ENCODE peak calls at places on chromosome 9, in four cellular contexts. One of them, this sample, is unnamed.

GRCh38 chr9:91746904-91747303 is 203.1 kb downstream of the ROR2 start:
- DNase-seq in CD8-positive, alpha-beta memory T cell: no peak
- DNase-seq in CD8-positive, alpha-beta T cell: no peak
- DNase-seq in stimulated activated CD8-positive, alpha-beta memory T cell treated with anti-CD3 and anti-CD28 coated beads, Interleukin-4, amount 100 ng/mL, for 48 hours: no peak
- DNase-seq in this sample: no peak

GRCh38 chr9:113310538-113310937 is 7.4 kb upstream of the RNF183 start:
- DNase-seq in CD8-positive, alpha-beta memory T cell: no peak
- DNase-seq in CD8-positive, alpha-beta T cell: no peak
- DNase-seq in stimulated activated CD8-positive, alpha-beta memory T cell treated with anti-CD3 and anti-CD28 coated beads, Interleukin-4, amount 100 ng/mL, for 48 hours: no peak
- DNase-seq in this sample: no peak

GRCh38 chr9:24351952-24352351 is 193.7 kb downstream of the IZUMO3 start:
- DNase-seq in CD8-positive, alpha-beta memory T cell: no peak
- DNase-seq in CD8-positive, alpha-beta T cell: no peak
- DNase-seq in stimulated activated CD8-positive, alpha-beta memory T cell treated with anti-CD3 and anti-CD28 coated beads, Interleukin-4, amount 100 ng/mL, for 48 hours: no peak
- DNase-seq in this sample: no peak

GRCh38 chr9:133160742-133161541 is 2.8 kb downstream of the GBGT1 start:
- DNase-seq in CD8-positive, alpha-beta memory T cell: peak
- DNase-seq in CD8-positive, alpha-beta T cell: no peak
- DNase-seq in stimulated activated CD8-positive, alpha-beta memory T cell treated with anti-CD3 and anti-CD28 coated beads, Interleukin-4, amount 100 ng/mL, for 48 hours: no peak
- DNase-seq in this sample: peak

GRCh38 chr9:97473717-97474116 is 27.7 kb upstream of the TMOD1 start:
- DNase-seq in CD8-positive, alpha-beta memory T cell: no peak
- DNase-seq in CD8-positive, alpha-beta T cell: no peak
- DNase-seq in stimulated activated CD8-positive, alpha-beta memory T cell treated with anti-CD3 and anti-CD28 coated beads, Interleukin-4, amount 100 ng/mL, for 48 hours: no peak
- DNase-seq in this sample: no peak

GRCh38 chr9:116700882-116701836 is 14.1 kb downstream of the TRIM32 start:
- DNase-seq in CD8-positive, alpha-beta memory T cell: no peak
- DNase-seq in CD8-positive, alpha-beta T cell: no peak
- DNase-seq in stimulated activated CD8-positive, alpha-beta memory T cell treated with anti-CD3 and anti-CD28 coated beads, Interleukin-4, amount 100 ng/mL, for 48 hours: no peak
- DNase-seq in this sample: no peak

GRCh38 chr9:87714819-87715218 is 11.1 kb upstream of the CTSL start:
- DNase-seq in CD8-positive, alpha-beta memory T cell: no peak
- DNase-seq in CD8-positive, alpha-beta T cell: no peak
- DNase-seq in stimulated activated CD8-positive, alpha-beta memory T cell treated with anti-CD3 and anti-CD28 coated beads, Interleukin-4, amount 100 ng/mL, for 48 hours: no peak
- DNase-seq in this sample: no peak

GRCh38 chr9:102047549-102047948 is 309.1 kb upstream of the GRIN3A start:
- DNase-seq in CD8-positive, alpha-beta memory T cell: no peak
- DNase-seq in CD8-positive, alpha-beta T cell: no peak
- DNase-seq in stimulated activated CD8-positive, alpha-beta memory T cell treated with anti-CD3 and anti-CD28 coated beads, Interleukin-4, amount 100 ng/mL, for 48 hours: no peak
- DNase-seq in this sample: no peak

GRCh38 chr9:129333613-129333960 is 155.5 kb upstream of the IER5L start:
- DNase-seq in CD8-positive, alpha-beta memory T cell: no peak
- DNase-seq in CD8-positive, alpha-beta T cell: no peak
- DNase-seq in stimulated activated CD8-positive, alpha-beta memory T cell treated with anti-CD3 and anti-CD28 coated beads, Interleukin-4, amount 100 ng/mL, for 48 hours: no peak
- DNase-seq in this sample: no peak

GRCh38 chr9:127588740-127589506 is 23.2 kb upstream of the STXBP1 start:
- DNase-seq in CD8-positive, alpha-beta memory T cell: no peak
- DNase-seq in CD8-positive, alpha-beta T cell: no peak
- DNase-seq in stimulated activated CD8-positive, alpha-beta memory T cell treated with anti-CD3 and anti-CD28 coated beads, Interleukin-4, amount 100 ng/mL, for 48 hours: no peak
- DNase-seq in this sample: no peak

GRCh38 chr9:70135176-70135575 is 91.5 kb downstream of the MAMDC2 start:
- DNase-seq in CD8-positive, alpha-beta memory T cell: no peak
- DNase-seq in CD8-positive, alpha-beta T cell: no peak
- DNase-seq in stimulated activated CD8-positive, alpha-beta memory T cell treated with anti-CD3 and anti-CD28 coated beads, Interleukin-4, amount 100 ng/mL, for 48 hours: no peak
- DNase-seq in this sample: no peak

GRCh38 chr9:69104830-69105527 is 69.1 kb upstream of the TJP2 start:
- DNase-seq in CD8-positive, alpha-beta memory T cell: no peak
- DNase-seq in CD8-positive, alpha-beta T cell: no peak
- DNase-seq in stimulated activated CD8-positive, alpha-beta memory T cell treated with anti-CD3 and anti-CD28 coated beads, Interleukin-4, amount 100 ng/mL, for 48 hours: no peak
- DNase-seq in this sample: no peak

GRCh38 chr9:37293664-37294524 is 128.6 kb upstream of the GRHPR start:
- DNase-seq in CD8-positive, alpha-beta memory T cell: no peak
- DNase-seq in CD8-positive, alpha-beta T cell: no peak
- DNase-seq in stimulated activated CD8-positive, alpha-beta memory T cell treated with anti-CD3 and anti-CD28 coated beads, Interleukin-4, amount 100 ng/mL, for 48 hours: no peak
- DNase-seq in this sample: no peak

GRCh38 chr9:36208521-36209253 is 18.0 kb downstream of the CLTA start:
- DNase-seq in CD8-positive, alpha-beta memory T cell: no peak
- DNase-seq in CD8-positive, alpha-beta T cell: no peak
- DNase-seq in stimulated activated CD8-positive, alpha-beta memory T cell treated with anti-CD3 and anti-CD28 coated beads, Interleukin-4, amount 100 ng/mL, for 48 hours: no peak
- DNase-seq in this sample: no peak

GRCh38 chr9:23319092-23319491 is 506.9 kb downstream of the ELAVL2 start:
- DNase-seq in CD8-positive, alpha-beta memory T cell: no peak
- DNase-seq in CD8-positive, alpha-beta T cell: no peak
- DNase-seq in stimulated activated CD8-positive, alpha-beta memory T cell treated with anti-CD3 and anti-CD28 coated beads, Interleukin-4, amount 100 ng/mL, for 48 hours: no peak
- DNase-seq in this sample: no peak

GRCh38 chr9:127664678-127665507 is 41.9 kb upstream of the CFAP157 start:
- DNase-seq in CD8-positive, alpha-beta memory T cell: no peak
- DNase-seq in CD8-positive, alpha-beta T cell: no peak
- DNase-seq in stimulated activated CD8-positive, alpha-beta memory T cell treated with anti-CD3 and anti-CD28 coated beads, Interleukin-4, amount 100 ng/mL, for 48 hours: no peak
- DNase-seq in this sample: no peak

GRCh38 chr9:34957492-34958410 is at the start of gene PHF24:
- DNase-seq in CD8-positive, alpha-beta memory T cell: no peak
- DNase-seq in CD8-positive, alpha-beta T cell: peak
- DNase-seq in stimulated activated CD8-positive, alpha-beta memory T cell treated with anti-CD3 and anti-CD28 coated beads, Interleukin-4, amount 100 ng/mL, for 48 hours: peak
- DNase-seq in this sample: peak

GRCh38 chr9:111833941-111834340 is 39.2 kb upstream of the SHOC1 start:
- DNase-seq in CD8-positive, alpha-beta memory T cell: no peak
- DNase-seq in CD8-positive, alpha-beta T cell: no peak
- DNase-seq in stimulated activated CD8-positive, alpha-beta memory T cell treated with anti-CD3 and anti-CD28 coated beads, Interleukin-4, amount 100 ng/mL, for 48 hours: no peak
- DNase-seq in this sample: no peak

GRCh38 chr9:20989923-20990341 is 41.5 kb downstream of the HACD4 start:
- DNase-seq in CD8-positive, alpha-beta memory T cell: no peak
- DNase-seq in CD8-positive, alpha-beta T cell: no peak
- DNase-seq in stimulated activated CD8-positive, alpha-beta memory T cell treated with anti-CD3 and anti-CD28 coated beads, Interleukin-4, amount 100 ng/mL, for 48 hours: no peak
- DNase-seq in this sample: no peak

GRCh38 chr9:104872959-104873850 is 54.8 kb downstream of the ABCA1 start:
- DNase-seq in CD8-positive, alpha-beta memory T cell: no peak
- DNase-seq in CD8-positive, alpha-beta T cell: no peak
- DNase-seq in stimulated activated CD8-positive, alpha-beta memory T cell treated with anti-CD3 and anti-CD28 coated beads, Interleukin-4, amount 100 ng/mL, for 48 hours: no peak
- DNase-seq in this sample: no peak

GRCh38 chr9:105118646-105119045 is 125.8 kb upstream of the SLC44A1 start:
- DNase-seq in CD8-positive, alpha-beta memory T cell: no peak
- DNase-seq in CD8-positive, alpha-beta T cell: no peak
- DNase-seq in stimulated activated CD8-positive, alpha-beta memory T cell treated with anti-CD3 and anti-CD28 coated beads, Interleukin-4, amount 100 ng/mL, for 48 hours: no peak
- DNase-seq in this sample: no peak

GRCh38 chr9:129567842-129568559 is 52.9 kb downstream of the C9orf50 start:
- DNase-seq in CD8-positive, alpha-beta memory T cell: no peak
- DNase-seq in CD8-positive, alpha-beta T cell: no peak
- DNase-seq in stimulated activated CD8-positive, alpha-beta memory T cell treated with anti-CD3 and anti-CD28 coated beads, Interleukin-4, amount 100 ng/mL, for 48 hours: no peak
- DNase-seq in this sample: no peak

GRCh38 chr9:116691607-116692006 is 4.5 kb downstream of the TRIM32 start:
- DNase-seq in CD8-positive, alpha-beta memory T cell: no peak
- DNase-seq in CD8-positive, alpha-beta T cell: no peak
- DNase-seq in stimulated activated CD8-positive, alpha-beta memory T cell treated with anti-CD3 and anti-CD28 coated beads, Interleukin-4, amount 100 ng/mL, for 48 hours: no peak
- DNase-seq in this sample: no peak

GRCh38 chr9:14895806-14896205 is 14.4 kb downstream of the FREM1 start:
- DNase-seq in CD8-positive, alpha-beta memory T cell: no peak
- DNase-seq in CD8-positive, alpha-beta T cell: no peak
- DNase-seq in stimulated activated CD8-positive, alpha-beta memory T cell treated with anti-CD3 and anti-CD28 coated beads, Interleukin-4, amount 100 ng/mL, for 48 hours: no peak
- DNase-seq in this sample: no peak

GRCh38 chr9:122930933-122931850 is at the start of gene ZBTB26:
- DNase-seq in CD8-positive, alpha-beta memory T cell: peak
- DNase-seq in CD8-positive, alpha-beta T cell: peak
- DNase-seq in stimulated activated CD8-positive, alpha-beta memory T cell treated with anti-CD3 and anti-CD28 coated beads, Interleukin-4, amount 100 ng/mL, for 48 hours: peak
- DNase-seq in this sample: peak

GRCh38 chr9:138025417-138025816 is 147.8 kb downstream of the CACNA1B start:
- DNase-seq in CD8-positive, alpha-beta memory T cell: no peak
- DNase-seq in CD8-positive, alpha-beta T cell: no peak
- DNase-seq in stimulated activated CD8-positive, alpha-beta memory T cell treated with anti-CD3 and anti-CD28 coated beads, Interleukin-4, amount 100 ng/mL, for 48 hours: no peak
- DNase-seq in this sample: no peak

GRCh38 chr9:86637515-86637914 is 283.3 kb upstream of the TUT7 start:
- DNase-seq in CD8-positive, alpha-beta memory T cell: no peak
- DNase-seq in CD8-positive, alpha-beta T cell: no peak
- DNase-seq in stimulated activated CD8-positive, alpha-beta memory T cell treated with anti-CD3 and anti-CD28 coated beads, Interleukin-4, amount 100 ng/mL, for 48 hours: peak
- DNase-seq in this sample: no peak

GRCh38 chr9:18208166-18209059 is 265.5 kb upstream of the ADAMTSL1 start:
- DNase-seq in CD8-positive, alpha-beta memory T cell: no peak
- DNase-seq in CD8-positive, alpha-beta T cell: no peak
- DNase-seq in stimulated activated CD8-positive, alpha-beta memory T cell treated with anti-CD3 and anti-CD28 coated beads, Interleukin-4, amount 100 ng/mL, for 48 hours: no peak
- DNase-seq in this sample: no peak

GRCh38 chr9:557601-558201 is 283.8 kb upstream of the DMRT1 start:
- DNase-seq in CD8-positive, alpha-beta memory T cell: no peak
- DNase-seq in CD8-positive, alpha-beta T cell: no peak
- DNase-seq in stimulated activated CD8-positive, alpha-beta memory T cell treated with anti-CD3 and anti-CD28 coated beads, Interleukin-4, amount 100 ng/mL, for 48 hours: no peak
- DNase-seq in this sample: no peak

GRCh38 chr9:33416996-33417395 is 14.6 kb upstream of the AQP7 start:
- DNase-seq in CD8-positive, alpha-beta memory T cell: no peak
- DNase-seq in CD8-positive, alpha-beta T cell: peak
- DNase-seq in stimulated activated CD8-positive, alpha-beta memory T cell treated with anti-CD3 and anti-CD28 coated beads, Interleukin-4, amount 100 ng/mL, for 48 hours: no peak
- DNase-seq in this sample: peak

GRCh38 chr9:113602126-113603119 is 138.9 kb downstream of the RGS3 start:
- DNase-seq in CD8-positive, alpha-beta memory T cell: no peak
- DNase-seq in CD8-positive, alpha-beta T cell: no peak
- DNase-seq in stimulated activated CD8-positive, alpha-beta memory T cell treated with anti-CD3 and anti-CD28 coated beads, Interleukin-4, amount 100 ng/mL, for 48 hours: peak
- DNase-seq in this sample: no peak

GRCh38 chr9:3768286-3768685 is 242.5 kb upstream of the RFX3 start:
- DNase-seq in CD8-positive, alpha-beta memory T cell: no peak
- DNase-seq in CD8-positive, alpha-beta T cell: no peak
- DNase-seq in stimulated activated CD8-positive, alpha-beta memory T cell treated with anti-CD3 and anti-CD28 coated beads, Interleukin-4, amount 100 ng/mL, for 48 hours: no peak
- DNase-seq in this sample: no peak

GRCh38 chr9:82332018-82332773 is 343.6 kb downstream of the SPATA31D1 start:
- DNase-seq in CD8-positive, alpha-beta memory T cell: no peak
- DNase-seq in CD8-positive, alpha-beta T cell: no peak
- DNase-seq in stimulated activated CD8-positive, alpha-beta memory T cell treated with anti-CD3 and anti-CD28 coated beads, Interleukin-4, amount 100 ng/mL, for 48 hours: no peak
- DNase-seq in this sample: no peak